ENCODE peak calls at places on chromosomes 11 and 22, in four cellular contexts. One of them, this sample, is unnamed.

GRCh38 chr11:115699733-115700132 is 195.5 kb upstream of the CADM1 start:
- DNase-seq in SK-N-SH: no peak
- DNase-seq in K562: no peak
- DNase-seq in HCT116: no peak
- DNase-seq in this sample: no peak

GRCh38 chr11:79390923-79391322 is 49.9 kb downstream of the TENM4 start:
- DNase-seq in SK-N-SH: no peak
- DNase-seq in HCT116: no peak
- DNase-seq in K562: no peak
- DNase-seq in this sample: no peak

GRCh38 chr11:47248664-47249377 is at the start of gene ACP2:
- DNase-seq in HCT116: peak
- DNase-seq in SK-N-SH: peak
- DNase-seq in K562: peak
- DNase-seq in this sample: peak

GRCh38 chr11:15034687-15035267 is 38.6 kb upstream of the CALCB start:
- DNase-seq in SK-N-SH: no peak
- DNase-seq in K562: no peak
- DNase-seq in HCT116: no peak
- DNase-seq in this sample: no peak

GRCh38 chr22:20024225-20025087 is 3.5 kb downstream of the TANGO2 start:
- DNase-seq in K562: no peak
- DNase-seq in SK-N-SH: no peak
- DNase-seq in HCT116: no peak
- DNase-seq in this sample: no peak

GRCh38 chr11:48129697-48130395 is 86.8 kb upstream of the OR4B1 start:
- DNase-seq in HCT116: no peak
- DNase-seq in K562: no peak
- DNase-seq in SK-N-SH: no peak
- DNase-seq in this sample: no peak

GRCh38 chr11:35911013-35911412 is 32.8 kb upstream of the LDLRAD3 start:
- DNase-seq in SK-N-SH: no peak
- DNase-seq in K562: no peak
- DNase-seq in HCT116: no peak
- DNase-seq in this sample: no peak

GRCh38 chr11:63493127-63493526 is 2.2 kb upstream of the PLAAT5 start:
- DNase-seq in HCT116: no peak
- DNase-seq in SK-N-SH: no peak
- DNase-seq in K562: no peak
- DNase-seq in this sample: no peak

GRCh38 chr11:20669833-20670684 is 673 bp downstream of the NELL1 start:
- DNase-seq in K562: no peak
- DNase-seq in HCT116: no peak
- DNase-seq in SK-N-SH: peak
- DNase-seq in this sample: no peak

GRCh38 chr11:112731538-112731937 is 229.7 kb upstream of the NCAM1 start:
- DNase-seq in K562: no peak
- DNase-seq in HCT116: no peak
- DNase-seq in SK-N-SH: no peak
- DNase-seq in this sample: no peak

GRCh38 chr11:113591122-113591521 is 115.0 kb downstream of the TMPRSS5 start:
- DNase-seq in SK-N-SH: peak
- DNase-seq in K562: no peak
- DNase-seq in HCT116: no peak
- DNase-seq in this sample: no peak

GRCh38 chr11:45655347-45655756 is 10.1 kb downstream of the CHST1 start:
- DNase-seq in SK-N-SH: peak
- DNase-seq in K562: peak
- DNase-seq in HCT116: peak
- DNase-seq in this sample: peak

GRCh38 chr22:31891366-31892079 is 52.8 kb upstream of the YWHAH start:
- DNase-seq in SK-N-SH: peak
- DNase-seq in K562: no peak
- DNase-seq in HCT116: no peak
- DNase-seq in this sample: no peak

GRCh38 chr22:39117585-39118191 is 20.6 kb downstream of the APOBEC3H start:
- DNase-seq in HCT116: peak
- DNase-seq in K562: peak
- DNase-seq in SK-N-SH: no peak
- DNase-seq in this sample: peak

GRCh38 chr11:120268686-120269085 is 28.7 kb downstream of the POU2F3 start:
- DNase-seq in SK-N-SH: no peak
- DNase-seq in HCT116: no peak
- DNase-seq in K562: no peak
- DNase-seq in this sample: no peak

GRCh38 chr11:2792376-2793250 is 92.8 kb upstream of the KCNQ1OT1 start:
- DNase-seq in HCT116: no peak
- DNase-seq in K562: no peak
- DNase-seq in SK-N-SH: no peak
- DNase-seq in this sample: no peak

GRCh38 chr22:38655532-38656255 is 498 bp downstream of the FAM227A start:
- DNase-seq in K562: no peak
- DNase-seq in HCT116: no peak
- DNase-seq in SK-N-SH: peak
- DNase-seq in this sample: no peak

GRCh38 chr11:74221816-74222215 is 50.7 kb downstream of the PPME1 start:
- DNase-seq in HCT116: no peak
- DNase-seq in K562: no peak
- DNase-seq in SK-N-SH: no peak
- DNase-seq in this sample: no peak

GRCh38 chr11:90587896-90588295 is 365.0 kb upstream of the CHORDC1 start:
- DNase-seq in K562: no peak
- DNase-seq in HCT116: no peak
- DNase-seq in SK-N-SH: no peak
- DNase-seq in this sample: no peak

GRCh38 chr11:109933126-109933525 is 160.1 kb upstream of the ZC3H12C start:
- DNase-seq in SK-N-SH: no peak
- DNase-seq in HCT116: no peak
- DNase-seq in K562: no peak
- DNase-seq in this sample: no peak

GRCh38 chr11:57645716-57646085 is 4.0 kb downstream of the YPEL4 start:
- DNase-seq in HCT116: no peak
- DNase-seq in SK-N-SH: no peak
- DNase-seq in K562: no peak
- DNase-seq in this sample: no peak

GRCh38 chr22:28115426-28115825 is 196.4 kb upstream of the PITPNB start:
- DNase-seq in K562: no peak
- DNase-seq in HCT116: no peak
- DNase-seq in SK-N-SH: no peak
- DNase-seq in this sample: no peak

GRCh38 chr11:97610000-97610399 is 1220.2 kb downstream of the JRKL start:
- DNase-seq in K562: no peak
- DNase-seq in SK-N-SH: no peak
- DNase-seq in HCT116: no peak
- DNase-seq in this sample: no peak

GRCh38 chr11:73759520-73760065 is 1.3 kb downstream of the RAB6A start:
- DNase-seq in HCT116: no peak
- DNase-seq in K562: no peak
- DNase-seq in SK-N-SH: peak
- DNase-seq in this sample: no peak

GRCh38 chr22:19271273-19271855 is 20.2 kb downstream of the CLTCL1 start:
- DNase-seq in SK-N-SH: no peak
- DNase-seq in HCT116: no peak
- DNase-seq in K562: no peak
- DNase-seq in this sample: no peak

GRCh38 chr11:39745401-39745800 is 1714.1 kb downstream of the LRRC4C start:
- DNase-seq in K562: no peak
- DNase-seq in HCT116: no peak
- DNase-seq in SK-N-SH: no peak
- DNase-seq in this sample: peak

GRCh38 chr11:38594881-38595280 is 1996.8 kb upstream of the RAG2 start:
- DNase-seq in K562: peak
- DNase-seq in HCT116: no peak
- DNase-seq in SK-N-SH: no peak
- DNase-seq in this sample: no peak

GRCh38 chr22:41401781-41402648 is 20.3 kb downstream of the TEF start:
- DNase-seq in HCT116: no peak
- DNase-seq in K562: no peak
- DNase-seq in SK-N-SH: peak
- DNase-seq in this sample: peak

GRCh38 chr11:46352063-46352841 is 5.0 kb downstream of the DGKZ start:
- DNase-seq in K562: peak
- DNase-seq in HCT116: no peak
- DNase-seq in SK-N-SH: peak
- DNase-seq in this sample: no peak

GRCh38 chr11:12769834-12770345 is 95.7 kb downstream of the TEAD1 start:
- DNase-seq in SK-N-SH: no peak
- DNase-seq in K562: no peak
- DNase-seq in HCT116: peak
- DNase-seq in this sample: no peak

GRCh38 chr11:12767022-12767421 is 92.8 kb downstream of the TEAD1 start:
- DNase-seq in K562: no peak
- DNase-seq in SK-N-SH: no peak
- DNase-seq in HCT116: no peak
- DNase-seq in this sample: no peak

GRCh38 chr11:12768731-12769673 is 94.8 kb downstream of the TEAD1 start:
- DNase-seq in K562: peak
- DNase-seq in SK-N-SH: no peak
- DNase-seq in HCT116: no peak
- DNase-seq in this sample: no peak

GRCh38 chr11:12765428-12765827 is 91.2 kb downstream of the TEAD1 start:
- DNase-seq in SK-N-SH: no peak
- DNase-seq in HCT116: no peak
- DNase-seq in K562: no peak
- DNase-seq in this sample: no peak

DNA sequence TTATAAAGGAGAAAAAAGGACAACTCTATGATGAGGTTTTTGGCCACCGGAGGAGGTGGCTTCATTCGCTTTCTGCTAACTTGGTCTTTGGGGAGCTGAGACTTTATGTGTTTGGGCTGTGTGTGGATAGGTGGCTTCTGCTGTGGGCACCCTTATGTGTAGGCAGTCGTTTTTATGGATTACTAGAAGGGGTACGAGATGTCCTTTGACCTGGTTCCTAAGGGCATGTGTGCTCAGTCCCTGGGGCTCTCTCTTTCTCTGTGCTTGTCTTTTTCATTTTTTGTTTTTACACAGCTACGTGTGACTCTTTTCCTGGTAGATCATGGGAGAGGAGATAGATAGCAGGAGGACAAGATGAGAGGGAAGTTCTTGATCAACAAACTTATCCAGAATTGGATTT is 93.4 kb downstream of the TEAD1 start:
- DNase-seq in K562: no peak
- DNase-seq in SK-N-SH: no peak
- DNase-seq in HCT116: no peak
- DNase-seq in this sample: no peak
- TF ChIP-seq ELF1 in K562: no peak
- TF ChIP-seq ELF1 in SK-N-SH: no peak
- TF ChIP-seq ELF1 in HCT116: no peak
- TF ChIP-seq ELF1 in this sample: no peak

DNA sequence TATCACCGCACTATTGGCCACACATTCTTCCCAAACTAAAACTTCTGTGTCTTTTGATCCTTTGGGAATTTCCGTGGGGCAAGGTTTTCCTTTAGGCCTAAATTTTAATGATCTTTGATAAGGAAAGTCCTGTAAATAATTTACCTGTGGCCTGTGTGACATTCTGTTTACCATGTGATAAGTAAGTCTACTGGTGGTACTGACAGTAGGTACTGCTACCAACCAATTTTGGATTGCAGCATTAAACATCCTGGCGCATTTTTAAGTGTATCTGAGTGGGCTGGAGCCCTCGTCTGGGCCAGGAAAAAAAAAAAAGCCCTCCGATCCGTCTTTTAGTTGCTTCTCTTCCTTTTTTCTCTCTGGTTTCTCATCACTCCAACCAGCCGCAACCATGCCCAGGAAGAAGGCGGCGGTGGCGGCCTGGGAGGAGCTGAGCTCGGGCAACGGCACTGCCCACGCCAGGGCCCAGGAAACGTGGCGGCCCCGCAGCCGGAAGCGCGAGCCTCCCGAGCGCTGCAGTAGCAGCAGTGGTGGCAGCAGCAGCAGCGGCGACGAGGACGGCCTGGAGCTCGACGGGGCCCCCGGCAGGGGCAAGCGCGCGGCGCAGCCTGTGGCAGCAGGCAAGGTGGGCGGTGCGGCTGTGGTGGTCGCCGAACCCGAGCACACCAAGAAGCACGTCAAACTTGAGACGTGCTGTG is 33.6 kb downstream of the ASRGL1 start:
- DNase-seq in K562: no peak
- DNase-seq in HCT116: no peak
- DNase-seq in SK-N-SH: no peak
- DNase-seq in this sample: no peak
- TF ChIP-seq ELF1 in K562: no peak
- TF ChIP-seq ELF1 in HCT116: no peak
- TF ChIP-seq ELF1 in SK-N-SH: no peak
- TF ChIP-seq ELF1 in this sample: no peak

GRCh38 chr11:26842458-26842841 is 120.6 kb upstream of the SLC5A12 start:
- DNase-seq in K562: no peak
- DNase-seq in SK-N-SH: no peak
- DNase-seq in HCT116: no peak
- DNase-seq in this sample: no peak
- TF ChIP-seq ELF1 in K562: no peak
- TF ChIP-seq ELF1 in SK-N-SH: no peak
- TF ChIP-seq ELF1 in HCT116: no peak
- TF ChIP-seq ELF1 in this sample: no peak

GRCh38 chr22:44357296-44357961 is 44.7 kb upstream of the SHISAL1 start:
- DNase-seq in SK-N-SH: no peak
- DNase-seq in K562: no peak
- DNase-seq in HCT116: no peak
- DNase-seq in this sample: no peak

GRCh38 chr22:44357962-44358553 is 45.3 kb upstream of the SHISAL1 start:
- DNase-seq in HCT116: no peak
- DNase-seq in SK-N-SH: no peak
- DNase-seq in K562: no peak
- DNase-seq in this sample: no peak

GRCh38 chr22:44359496-44360110 is 46.9 kb upstream of the SHISAL1 start:
- DNase-seq in SK-N-SH: no peak
- DNase-seq in K562: no peak
- DNase-seq in HCT116: no peak
- DNase-seq in this sample: no peak

GRCh38 chr22:44360306-44360685 is 47.5 kb upstream of the SHISAL1 start:
- DNase-seq in HCT116: no peak
- DNase-seq in SK-N-SH: no peak
- DNase-seq in K562: no peak
- DNase-seq in this sample: no peak

DNA sequence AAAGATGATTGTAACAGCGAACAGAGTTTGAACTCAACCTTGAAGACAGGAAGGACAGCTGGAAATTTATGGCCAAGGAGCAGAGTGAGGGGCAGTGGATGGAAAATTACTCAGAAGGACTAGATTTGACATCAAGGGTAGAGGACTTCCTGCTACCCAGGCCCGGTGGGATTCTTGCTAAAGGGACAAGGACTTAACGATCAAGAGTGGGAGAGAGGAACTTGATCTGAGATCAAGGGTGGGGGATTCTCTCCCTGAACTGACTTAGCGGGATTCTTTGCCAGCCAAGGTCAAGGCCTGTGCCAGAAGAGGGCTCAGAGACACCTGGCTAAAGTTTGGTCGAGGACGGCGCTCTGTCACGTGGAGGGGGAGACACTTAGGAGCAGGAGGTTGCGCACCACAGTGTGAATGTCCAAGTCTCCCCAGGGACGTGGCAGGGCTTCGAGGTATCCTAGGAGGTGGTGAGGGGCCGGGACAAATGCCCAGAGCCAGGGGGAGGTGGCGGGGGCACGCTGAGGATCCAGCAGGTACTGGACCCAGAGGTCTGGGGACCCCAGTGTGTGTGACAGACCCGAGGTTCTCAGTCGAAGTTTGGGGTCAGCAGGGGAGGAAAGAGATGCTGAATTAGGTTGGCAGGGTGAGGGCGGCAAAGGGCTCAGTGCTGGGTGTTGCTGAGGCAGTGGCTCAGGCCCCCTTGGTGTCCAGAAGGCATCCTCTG is 46.1 kb upstream of the SHISAL1 start:
- DNase-seq in SK-N-SH: no peak
- DNase-seq in K562: no peak
- DNase-seq in HCT116: no peak
- DNase-seq in this sample: no peak
- TF ChIP-seq ELF1 in SK-N-SH: no peak
- TF ChIP-seq ELF1 in K562: no peak
- TF ChIP-seq ELF1 in HCT116: no peak
- TF ChIP-seq ELF1 in this sample: no peak

This sample was measured in HepG2.